ENCODE peak calls at places on chromosomes 6 and 20, in five cellular contexts. N, K, G, Q and I are unnamed samples.

GRCh38 chr6:23307516-23307915 is 738.1 kb downstream of the HDGFL1 start:
- DNase-seq in N (no peak), G (no peak), Q (no peak), K (no peak), I (no peak)

GRCh38 chr20:50118203-50118602 is 5.3 kb upstream of the UBE2V1 start:
- DNase-seq in G (no peak), Q (no peak), N (no peak), K (no peak), I (no peak)

GRCh38 chr6:5514353-5514752 is 253.0 kb downstream of the FARS2 start:
- DNase-seq in N (no peak), K (no peak), G (no peak), Q (no peak), I (no peak)

GRCh38 chr6:107434812-107435211 is 24.6 kb downstream of the PDSS2 start:
- DNase-seq in Q (no peak), K (no peak), G (no peak), N (no peak), I (no peak)

GRCh38 chr20:9298906-9299305 is 215.5 kb upstream of the LAMP5 start:
- DNase-seq in N (no peak), Q (no peak), G (no peak), K (no peak), I (no peak)

GRCh38 chr6:133804263-133804662 is 84.7 kb upstream of the TCF21 start:
- DNase-seq in G (peak), K (no peak), N (no peak), Q (no peak), I (no peak)

GRCh38 chr20:49395183-49395582 is 87.3 kb downstream of the KCNB1 start:
- DNase-seq in K (no peak), N (peak), G (no peak), Q (no peak), I (no peak)

GRCh38 chr6:123830110-123830509 is 26.4 kb downstream of the NKAIN2 start:
- DNase-seq in G (no peak), Q (peak), K (no peak), N (no peak), I (no peak)

GRCh38 chr20:25376236-25376635 is 14.4 kb downstream of the ABHD12 start:
- DNase-seq in G (no peak), K (no peak), Q (no peak), N (no peak), I (no peak)

GRCh38 chr6:166647896-166648295 is 20.8 kb upstream of the RPS6KA2 start:
- DNase-seq in G (no peak), Q (no peak), N (no peak), K (no peak), I (no peak)